ENCODE peak calls at places on chromosomes 3 and 15, in four cellular contexts. Z is T follicular helper cell, E is AG04449, M is EL. G is an unnamed sample.

GRCh38 chr15:83109532-83109931 is 2.1 kb downstream of the TM6SF1 start:
- DNase-seq in Z (no peak), E (no peak), M (no peak), G (no peak)

GRCh38 chr3:16608816-16609215 is 3.6 kb upstream of the DAZL start:
- DNase-seq in M (no peak), Z (no peak), E (no peak), G (no peak)

GRCh38 chr15:77852241-77853007 is 219.7 kb upstream of the LINGO1 start:
- DNase-seq in Z (no peak), E (no peak), M (no peak), G (no peak)

GRCh38 chr3:188205992-188206416 is 52.0 kb downstream of the LPP start:
- DNase-seq in E (no peak), M (no peak), Z (no peak), G (no peak)

GRCh38 chr3:149472393-149472792 is 2.1 kb upstream of the TM4SF4 start:
- DNase-seq in M (no peak), Z (no peak), E (no peak), G (no peak)

GRCh38 chr3:171267089-171267488 is 193.1 kb downstream of the TNIK start:
- DNase-seq in M (no peak), E (no peak), Z (no peak), G (no peak)

GRCh38 chr3:53254810-53255359 is 937 bp downstream of the TKT start:
- DNase-seq in Z (peak; percentile 16), E (no peak), M (peak; percentile 67), G (no peak)

GRCh38 chr3:39180546-39181346 is 11.6 kb downstream of the XIRP1 start:
- DNase-seq in E (no peak), M (peak; percentile 81), Z (peak; percentile 85), G (peak; percentile 30)

GRCh38 chr3:197353867-197354180 is 55.4 kb upstream of the DLG1 start:
- DNase-seq in M (peak; percentile 39), E (no peak), Z (no peak), G (no peak)

GRCh38 chr3:18061737-18062136 is 319.3 kb upstream of the TBC1D5 start:
- DNase-seq in E (no peak), M (peak; percentile 40), Z (no peak), G (no peak)

GRCh38 chr3:69715204-69715603 is 24.1 kb upstream of the MITF start:
- DNase-seq in E (no peak), M (no peak), Z (no peak), G (no peak)

GRCh38 chr3:18194431-18194830 is 230.7 kb downstream of the SATB1 start:
- DNase-seq in M (peak; percentile 6), E (no peak), Z (no peak), G (no peak)

GRCh38 chr15:88623632-88624031 is 2.5 kb downstream of the AEN start:
- DNase-seq in Z (no peak), M (no peak), E (no peak), G (no peak)

GRCh38 chr3:156601497-156601896 is 46.6 kb upstream of the SSR3 start:
- DNase-seq in M (no peak), Z (no peak), E (no peak), G (no peak)

GRCh38 chr3:112362221-112362620 is 29.3 kb downstream of the CD200 start:
- DNase-seq in M (no peak), Z (no peak), E (no peak), G (no peak)

GRCh38 chr3:141845407-141846049 is 30.9 kb upstream of the ATP1B3 start:
- DNase-seq in E (no peak), M (no peak), Z (peak; percentile 2), G (no peak)

GRCh38 chr3:39255503-39256325 is 24.1 kb downstream of the CX3CR1 start:
- DNase-seq in Z (no peak), M (no peak), E (no peak), G (no peak)

GRCh38 chr3:111269782-111270181 is 198.2 kb downstream of the NECTIN3 start:
- DNase-seq in M (no peak), Z (no peak), E (no peak), G (no peak)

GRCh38 chr3:193788189-193788946 is 195.4 kb downstream of the OPA1 start:
- DNase-seq in Z (no peak), E (no peak), M (peak; percentile 46), G (no peak)

GRCh38 chr15:34656005-34656604 is 72.7 kb upstream of the GOLGA8B start:
- DNase-seq in Z (no peak), M (no peak), E (no peak), G (no peak)

GRCh38 chr15:66789029-66790025 is 87.3 kb downstream of the SMAD6 start:
- DNase-seq in M (peak; percentile 72), E (no peak), Z (no peak), G (no peak)

GRCh38 chr3:52481819-52482521 is 13.2 kb upstream of the STAB1 start:
- DNase-seq in Z (no peak), E (no peak), M (no peak), G (no peak)

GRCh38 chr3:139935071-139935865 is at the start of gene CLSTN2:
- DNase-seq in Z (no peak), M (peak; percentile 4), E (no peak), G (no peak)

GRCh38 chr3:17307482-17307881 is 422.7 kb downstream of the PLCL2 start:
- DNase-seq in E (no peak), Z (no peak), M (no peak), G (no peak)

GRCh38 chr15:80849308-80849707 is 70.1 kb downstream of the CEMIP start:
- DNase-seq in M (peak; percentile 91), Z (no peak), E (peak; percentile 59), G (peak; percentile 65)

GRCh38 chr3:61194892-61195538 is 56.2 kb downstream of the FHIT start:
- DNase-seq in E (no peak), Z (no peak), M (no peak), G (no peak)

GRCh38 chr3:8266679-8267267 is 234.8 kb upstream of the LMCD1 start:
- DNase-seq in E (no peak), Z (no peak), M (no peak), G (no peak)

GRCh38 chr3:196340466-196340865 is 2.3 kb upstream of the TM4SF19 start:
- DNase-seq in M (no peak), E (no peak), Z (no peak), G (no peak)

GRCh38 chr15:84816694-84817460 is at the start of gene ALPK3:
- DNase-seq in E (no peak), Z (no peak), M (no peak), G (no peak)

GRCh38 chr3:197333901-197334639 is 35.7 kb upstream of the DLG1 start:
- DNase-seq in Z (no peak), M (no peak), E (no peak), G (no peak)

GRCh38 chr3:169666501-169667379 is 3.2 kb upstream of the MECOM start:
- DNase-seq in M (no peak), Z (no peak), E (no peak), G (no peak)

GRCh38 chr15:37903932-37904493 is 30.4 kb upstream of the TMCO5A start:
- DNase-seq in Z (no peak), M (no peak), E (no peak), G (no peak)

GRCh38 chr3:69411331-69411730 is 25.4 kb upstream of the FRMD4B start:
- DNase-seq in M (peak; percentile 78), Z (no peak), E (no peak), G (peak; percentile 47)

GRCh38 chr15:93171476-93171875 is 82.5 kb upstream of the RGMA start:
- DNase-seq in M (no peak), Z (no peak), E (no peak), G (no peak)